ENCODE peak calls at places on chromosomes 16 and 17, in six cellular contexts. Q, B, G, M, X and F are unnamed samples.

GRCh38 chr17:4477286-4477791 is 21.3 kb upstream of the SPNS2 start:
- DNase-seq in Q (no peak), B (no peak), G (no peak), M (peak; percentile 43), X (no peak), F (no peak)

GRCh38 chr17:6427284-6427781 is 7.6 kb downstream of the AIPL1 start:
- DNase-seq in Q (no peak), B (no peak), G (no peak), M (no peak), X (no peak), F (peak; percentile 11)

GRCh38 chr16:31472559-31473203 is 729 bp downstream of the TGFB1I1 start:
- DNase-seq in Q (peak; percentile 85), B (peak; percentile 83), G (peak; percentile 81), M (no peak), X (peak; percentile 78), F (peak; percentile 70)

GRCh38 chr16:12339686-12340085 is 363.2 kb downstream of the SNX29 start:
- DNase-seq in Q (no peak), B (no peak), G (no peak), M (no peak), X (no peak), F (no peak)

GRCh38 chr17:19397556-19398041 is 10.6 kb upstream of the MFAP4 start:
- DNase-seq in Q (no peak), B (no peak), G (no peak), M (no peak), X (no peak), F (no peak)

GRCh38 chr16:80369559-80369958 is 171.2 kb upstream of the DYNLRB2 start:
- DNase-seq in Q (peak; percentile 74), B (no peak), G (no peak), M (peak; percentile 12), X (peak; percentile 21), F (peak; percentile 20)

GRCh38 chr17:8117980-8118768 is at the start of gene ALOXE3:
- DNase-seq in Q (peak; percentile 87), B (no peak), G (no peak), M (no peak), X (no peak), F (no peak)

GRCh38 chr16:51532551-51532950 is 381.5 kb upstream of the SALL1 start:
- DNase-seq in Q (no peak), B (no peak), G (no peak), M (no peak), X (no peak), F (no peak)

GRCh38 chr17:80380068-80381061 is 34.6 kb upstream of the ENDOV start:
- DNase-seq in Q (no peak), B (no peak), G (no peak), M (no peak), X (no peak), F (no peak)

GRCh38 chr16:22355487-22355908 is 18.9 kb downstream of the CDR2 start:
- DNase-seq in Q (no peak), B (no peak), G (no peak), M (no peak), X (no peak), F (no peak)

GRCh38 chr16:68737046-68737729 is at the start of gene CDH1:
- DNase-seq in Q (peak; percentile 94), B (no peak), G (no peak), M (no peak), X (no peak), F (no peak)

GRCh38 chr17:57340160-57340981 is 84.0 kb downstream of the MSI2 start:
- DNase-seq in Q (no peak), B (no peak), G (no peak), M (no peak), X (no peak), F (no peak)

GRCh38 chr16:76956394-76956793 is 234.6 kb upstream of the MON1B start:
- DNase-seq in Q (no peak), B (no peak), G (no peak), M (no peak), X (no peak), F (no peak)

GRCh38 chr17:35807371-35808144 is 1.7 kb upstream of the TAF15 start:
- DNase-seq in Q (no peak), B (no peak), G (no peak), M (no peak), X (no peak), F (no peak)

GRCh38 chr17:44894642-44895041 is 4.6 kb downstream of the EFTUD2 start:
- DNase-seq in Q (no peak), B (no peak), G (no peak), M (no peak), X (no peak), F (no peak)

GRCh38 chr16:11135167-11135973 is 120.6 kb downstream of the SOCS1 start:
- DNase-seq in Q (no peak), B (no peak), G (no peak), M (no peak), X (no peak), F (peak; percentile 10)

GRCh38 chr17:30199600-30199999 is 35.9 kb downstream of the SLC6A4 start:
- DNase-seq in Q (no peak), B (no peak), G (no peak), M (no peak), X (no peak), F (no peak)

GRCh38 chr17:28947639-28948038 is 3.7 kb downstream of the PHF12 start:
- DNase-seq in Q (no peak), B (no peak), G (no peak), M (no peak), X (no peak), F (no peak)
- H3K4me3 ChIP-seq in Q (peak overlapping the region; percentile 92), B (no peak overlapping the region), G (peak overlapping the region; percentile 87), M (no peak overlapping the region), X (peak overlapping the region; percentile 86), F (no peak overlapping the region)

DNA sequence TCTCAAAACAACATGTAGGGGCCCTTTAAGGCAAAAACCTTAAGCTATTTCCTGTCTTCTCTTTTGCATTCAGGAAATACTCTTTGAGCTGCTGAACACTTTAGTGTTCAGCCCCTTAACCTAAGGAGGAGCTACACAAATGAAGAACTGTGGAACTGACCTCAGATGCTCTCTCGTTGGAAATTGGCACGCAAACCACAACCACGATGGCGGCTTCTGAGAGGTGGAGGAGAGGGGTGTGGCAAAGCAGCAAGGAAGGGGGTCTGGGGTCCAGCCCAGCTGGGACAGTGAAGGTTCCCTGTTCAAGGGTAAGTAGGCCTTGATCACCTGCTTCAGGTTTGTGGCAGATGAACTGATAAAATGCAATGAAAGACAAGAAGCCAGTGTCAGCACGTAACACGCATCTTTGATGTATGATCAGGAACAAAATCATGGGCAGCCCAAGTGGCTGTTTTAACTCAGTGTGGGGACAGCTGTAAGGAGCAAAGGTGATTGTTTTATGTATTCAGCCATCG is 291.6 kb upstream of the TNRC6C start:
- DNase-seq in Q (no peak), B (no peak), G (no peak), M (no peak), X (no peak), F (no peak)
- H3K4me3 ChIP-seq in Q (no peak overlapping the region), B (no peak overlapping the region), G (no peak overlapping the region), M (no peak overlapping the region), X (no peak overlapping the region), F (no peak overlapping the region)

GRCh38 chr16:85569039-85569614 is 44.0 kb upstream of the GSE1 start:
- DNase-seq in Q (no peak), B (no peak), G (no peak), M (no peak), X (no peak), F (no peak)
- H3K4me3 ChIP-seq in Q (no peak overlapping the region), B (no peak overlapping the region), G (no peak overlapping the region), M (no peak overlapping the region), X (no peak overlapping the region), F (no peak overlapping the region)

GRCh38 chr17:1186923-1187771 is 7.4 kb upstream of the ABR start:
- DNase-seq in Q (peak; percentile 92), B (peak; percentile 54), G (no peak), M (peak; percentile 39), X (peak; percentile 53), F (peak; percentile 46)
- H3K4me3 ChIP-seq in Q (no peak overlapping the region), B (no peak overlapping the region), G (peak overlapping the region; percentile 51), M (no peak overlapping the region), X (no peak overlapping the region), F (no peak overlapping the region)

GRCh38 chr17:10806863-10807262 is 3.0 kb upstream of the TMEM238L start:
- DNase-seq in Q (no peak), B (no peak), G (no peak), M (no peak), X (no peak), F (no peak)
- H3K4me3 ChIP-seq in Q (no peak overlapping the region), B (no peak overlapping the region), G (no peak overlapping the region), M (no peak overlapping the region), X (no peak overlapping the region), F (no peak overlapping the region)

GRCh38 chr17:42388381-42389134 is at the start of gene STAT3:
- DNase-seq in Q (peak; percentile 100), B (peak; percentile 100), G (peak; percentile 100), M (peak; percentile 98), X (peak; percentile 99), F (peak; percentile 99)

GRCh38 chr17:42389135-42389417 is 834 bp upstream of the STAT3 start:
- DNase-seq in Q (no peak), B (no peak), G (no peak), M (no peak), X (no peak), F (no peak)

GRCh38 chr17:42387663-42388380 is 420 bp downstream of the STAT3 start:
- DNase-seq in Q (peak; percentile 39), B (no peak), G (no peak), M (no peak), X (no peak), F (no peak)

GRCh38 chr17:42387221-42387657 is 1.0 kb downstream of the STAT3 start:
- DNase-seq in Q (peak; percentile 64), B (no peak), G (no peak), M (no peak), X (no peak), F (no peak)

DNA sequence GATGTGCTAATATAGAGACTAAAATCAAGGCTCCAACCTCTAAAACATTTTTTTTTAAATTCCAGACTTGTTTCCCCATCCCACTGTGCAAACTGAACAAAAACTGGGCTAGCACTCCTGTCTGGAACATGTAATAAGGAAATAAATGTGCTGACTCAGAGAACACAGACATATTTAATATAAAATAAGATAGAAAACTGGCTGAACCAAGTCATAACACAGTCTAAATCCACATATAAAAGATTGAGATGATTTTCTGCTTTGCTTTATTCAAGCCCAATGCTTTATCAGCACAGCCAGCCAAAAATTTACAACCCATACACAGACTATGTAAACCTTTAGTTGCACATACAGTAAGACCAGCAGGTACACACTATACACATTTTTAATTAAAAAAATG is 1.5 kb downstream of the STAT3 start:
- DNase-seq in Q (no peak), B (no peak), G (no peak), M (no peak), X (no peak), F (no peak)
- H3K4me3 ChIP-seq in Q (peak overlapping the region; percentile 47), B (peak overlapping the region; percentile 98), G (peak overlapping the region; percentile 94), M (peak overlapping the region; percentile 98), X (peak overlapping the region; percentile 92), F (peak overlapping the region; percentile 93)

GRCh38 chr17:67712375-67712774 is 5.4 kb upstream of the NOL11 start:
- DNase-seq in Q (no peak), B (no peak), G (no peak), M (no peak), X (no peak), F (no peak)
- H3K4me3 ChIP-seq in Q (no peak overlapping the region), B (no peak overlapping the region), G (no peak overlapping the region), M (no peak overlapping the region), X (no peak overlapping the region), F (no peak overlapping the region)

GRCh38 chr17:47956818-47957590 is 679 bp downstream of the PRR15L start:
- DNase-seq in Q (peak; percentile 47), B (no peak), G (no peak), M (no peak), X (no peak), F (no peak)
- H3K4me3 ChIP-seq in Q (peak overlapping the region; percentile 79), B (no peak overlapping the region), G (no peak overlapping the region), M (peak overlapping the region; percentile 3), X (no peak overlapping the region), F (no peak overlapping the region)